ENCODE peak calls at places on chromosomes 6 and 20, in eight cellular contexts. H is NCI-H460, O is glomerular endothelial cell, Q is tibial artery, D is glutamatergic neuron, K is LoVo, B is HTR-8/SVneo, F is progenitor cell of endocrine pancreas. J is an unnamed sample.

GRCh38 chr6:42113929-42114636 is 28.3 kb downstream of the C6orf132 start:
- DNase-seq in H (no peak), O (no peak), Q (no peak), D (no peak), K (peak), B (peak), F (no peak), J (no peak)

GRCh38 chr6:88761237-88762031 is 202.0 kb downstream of the RNGTT start:
- DNase-seq in H (no peak), O (no peak), Q (no peak), D (no peak), K (no peak), B (no peak), F (no peak), J (no peak)

GRCh38 chr6:165183071-165183470 is 126.3 kb downstream of the C6orf118 start:
- DNase-seq in H (no peak), O (no peak), Q (no peak), D (no peak), K (no peak), B (no peak), F (no peak), J (no peak)

GRCh38 chr6:109363753-109364152 is 18.5 kb downstream of the CD164 start:
- DNase-seq in H (no peak), O (no peak), Q (no peak), D (no peak), K (no peak), B (no peak), F (no peak), J (no peak)

GRCh38 chr6:170051229-170052172 is 239.4 kb downstream of the DLL1 start:
- DNase-seq in H (no peak), O (no peak), Q (peak), D (peak), K (no peak), B (no peak), F (no peak), J (no peak)

GRCh38 chr6:109038837-109039398 is 55.7 kb downstream of the SESN1 start:
- DNase-seq in H (no peak), O (no peak), Q (no peak), D (no peak), K (no peak), B (no peak), F (no peak), J (no peak)

GRCh38 chr6:39965716-39966115 is 31.5 kb upstream of the MOCS1 start:
- DNase-seq in H (no peak), O (no peak), Q (no peak), D (no peak), K (no peak), B (no peak), F (no peak), J (no peak)

GRCh38 chr20:21920231-21920630 is 214.8 kb downstream of the PAX1 start:
- DNase-seq in H (no peak), O (no peak), Q (no peak), D (no peak), K (no peak), B (no peak), F (no peak), J (no peak)

GRCh38 chr6:130912451-130912850 is 85.2 kb downstream of the SMLR1 start:
- DNase-seq in H (no peak), O (no peak), Q (no peak), D (no peak), K (no peak), B (no peak), F (no peak), J (no peak)

GRCh38 chr20:63314566-63315239 is 21.7 kb downstream of the COL20A1 start:
- DNase-seq in H (no peak), O (no peak), Q (peak), D (no peak), K (no peak), B (no peak), F (no peak), J (no peak)

GRCh38 chr6:113464959-113465358 is 392.2 kb upstream of the MARCKS start:
- DNase-seq in H (peak), O (no peak), Q (no peak), D (no peak), K (peak), B (peak), F (no peak), J (no peak)

GRCh38 chr6:154994881-154995240 is 254 bp upstream of the TIAM2 start:
- DNase-seq in H (no peak), O (no peak), Q (no peak), D (no peak), K (no peak), B (no peak), F (no peak), J (no peak)

GRCh38 chr6:45310118-45310788 is 17.9 kb upstream of the RUNX2 start:
- DNase-seq in H (no peak), O (no peak), Q (no peak), D (no peak), K (no peak), B (no peak), F (no peak), J (no peak)

GRCh38 chr6:165456327-165456726 is 146.9 kb upstream of the C6orf118 start:
- DNase-seq in H (no peak), O (no peak), Q (no peak), D (no peak), K (no peak), B (no peak), F (no peak), J (no peak)

GRCh38 chr6:139676718-139677117 is 302.3 kb upstream of the CITED2 start:
- DNase-seq in H (no peak), O (no peak), Q (no peak), D (no peak), K (no peak), B (no peak), F (no peak), J (no peak)

GRCh38 chr6:167733740-167734661 is 92.7 kb upstream of the AFDN start:
- DNase-seq in H (no peak), O (no peak), Q (peak), D (no peak), K (no peak), B (no peak), F (no peak), J (no peak)

GRCh38 chr6:89140347-89141159 is 5.3 kb upstream of the PM20D2 start:
- DNase-seq in H (no peak), O (no peak), Q (no peak), D (no peak), K (peak), B (no peak), F (no peak), J (no peak)

GRCh38 chr6:135182120-135182992 is 1.2 kb downstream of the MYB start:
- DNase-seq in H (no peak), O (no peak), Q (no peak), D (peak), K (peak), B (peak), F (peak), J (no peak)

GRCh38 chr6:6924708-6925107 is 183.1 kb upstream of the RREB1 start:
- DNase-seq in H (no peak), O (no peak), Q (no peak), D (no peak), K (no peak), B (no peak), F (no peak), J (no peak)

GRCh38 chr20:6623989-6624388 is 143.5 kb upstream of the BMP2 start:
- DNase-seq in H (no peak), O (no peak), Q (no peak), D (no peak), K (no peak), B (no peak), F (no peak), J (no peak)

GRCh38 chr20:7851031-7851490 is 89.2 kb downstream of the HAO1 start:
- DNase-seq in H (no peak), O (no peak), Q (no peak), D (no peak), K (no peak), B (no peak), F (no peak), J (no peak)

GRCh38 chr6:129890701-129891100 is 29.6 kb upstream of the TMEM244 start:
- DNase-seq in H (no peak), O (no peak), Q (no peak), D (no peak), K (no peak), B (no peak), F (no peak), J (no peak)